ENCODE peak calls at places on chromosomes 7 and 10, in six cellular contexts. H, G, B, T, F and P are unnamed samples.

GRCh38 chr7:118352854-118353453 is 128.4 kb downstream of the ANKRD7 start:
- DNase-seq in B (no peak), T (no peak), H (no peak), G (no peak), F (peak; percentile 1), P (no peak)

GRCh38 chr10:95214369-95214768 is 20.3 kb downstream of the ACSM6 start:
- DNase-seq in F (no peak), H (no peak), T (no peak), G (no peak), B (no peak), P (no peak)

GRCh38 chr7:43646603-43647313 is 63.9 kb downstream of the STK17A start:
- DNase-seq in G (no peak), F (no peak), T (no peak), H (no peak), B (no peak), P (peak; percentile 78)

GRCh38 chr7:149838992-149839408 is 825 bp downstream of the ZNF862 start:
- DNase-seq in B (no peak), G (no peak), T (no peak), F (no peak), H (no peak), P (no peak)

GRCh38 chr7:99029481-99030144 is 114.3 kb downstream of the SMURF1 start:
- DNase-seq in F (no peak), H (no peak), G (no peak), B (no peak), T (no peak), P (no peak)

GRCh38 chr7:110105840-110106239 is 985.1 kb upstream of the LRRN3 start:
- DNase-seq in F (no peak), T (no peak), H (no peak), G (no peak), B (no peak), P (no peak)

GRCh38 chr7:101589052-101589451 is 40.0 kb downstream of the MYL10 start:
- DNase-seq in H (no peak), B (no peak), F (no peak), G (peak; percentile 4), T (no peak), P (no peak)

GRCh38 chr7:41629711-41630111 is 73.2 kb downstream of the INHBA start:
- DNase-seq in H (no peak), B (no peak), G (no peak), F (no peak), T (no peak), P (no peak)

GRCh38 chr10:63588436-63589180 is 67.4 kb downstream of the REEP3 start:
- DNase-seq in F (no peak), T (no peak), H (no peak), B (no peak), G (no peak), P (no peak)

GRCh38 chr7:108403597-108404217 is 52.5 kb downstream of the NRCAM start:
- DNase-seq in B (no peak), T (no peak), F (no peak), G (no peak), H (no peak), P (no peak)

GRCh38 chr10:113129117-113129516 is 179.1 kb downstream of the TCF7L2 start:
- DNase-seq in T (no peak), G (no peak), H (no peak), F (no peak), B (no peak), P (no peak)

GRCh38 chr10:71243756-71244637 is 31.6 kb downstream of the UNC5B start:
- DNase-seq in G (no peak), H (no peak), T (no peak), F (no peak), B (no peak), P (peak; percentile 75)

GRCh38 chr7:134458341-134458805 is 527 bp downstream of the AKR1B1 start:
- DNase-seq in T (peak; percentile 46), G (peak; percentile 81), H (peak; percentile 53), B (peak; percentile 40), F (no peak), P (peak; percentile 49)

GRCh38 chr7:63045575-63045974 is 953.1 kb upstream of the ZNF722 start:
- DNase-seq in T (no peak), F (no peak), G (no peak), H (no peak), B (no peak), P (no peak)

GRCh38 chr7:29647020-29647654 is 83.5 kb downstream of the PRR15 start:
- DNase-seq in B (no peak), T (no peak), H (no peak), G (no peak), F (no peak), P (no peak)

GRCh38 chr10:110530131-110530831 is 32.6 kb downstream of the DUSP5 start:
- DNase-seq in H (no peak), B (no peak), T (peak; percentile 71), G (peak; percentile 68), F (no peak), P (peak; percentile 72)